ENCODE peak calls at places on chromosomes 12 and 14, in seven cellular contexts. W is endothelial cell of umbilical vein; P is C1 segment of cervical spinal cord; T is activated T-cell treated with anti-CD3 and anti-CD28 coated beads, Interleukin-2, amount 50 U/mL, for 1 hour; U is RKO; O is left cardiac atrium; I is left ventricle myocardium inferior. Y is an unnamed sample.

GRCh38 chr12:82805812-82806497 is 119.2 kb downstream of the TMTC2 start:
- DNase-seq in W (no peak), P (no peak), T (no peak), U (peak), O (no peak), I (no peak), Y (no peak)

GRCh38 chr12:108831309-108831991 is 25.9 kb downstream of the SSH1 start:
- DNase-seq in W (no peak), P (no peak), T (no peak), U (no peak), O (no peak), I (no peak), Y (no peak)

GRCh38 chr12:27969901-27970390 is 2.6 kb downstream of the PTHLH start:
- DNase-seq in W (peak), P (no peak), T (peak), U (no peak), O (no peak), I (peak), Y (no peak)

GRCh38 chr12:109735825-109736551 is 22.4 kb downstream of the FAM222A start:
- DNase-seq in W (no peak), P (peak), T (peak), U (no peak), O (peak), I (peak), Y (no peak)

GRCh38 chr12:56398324-56398723 is 35.7 kb upstream of the APOF start:
- DNase-seq in W (no peak), P (no peak), T (no peak), U (no peak), O (no peak), I (no peak), Y (no peak)

GRCh38 chr14:64970776-64971451 is 1.2 kb downstream of the RAB15 start:
- DNase-seq in W (peak), P (peak), T (no peak), U (no peak), O (no peak), I (no peak), Y (peak)

GRCh38 chr12:21334100-21334499 is 617 bp downstream of the SLCO1A2 start:
- DNase-seq in W (no peak), P (no peak), T (no peak), U (no peak), O (no peak), I (no peak), Y (no peak)

GRCh38 chr14:75198291-75198933 is 22.0 kb upstream of the TMED10 start:
- DNase-seq in W (no peak), P (no peak), T (no peak), U (no peak), O (peak), I (peak), Y (no peak)

GRCh38 chr12:91380651-91381050 is 198.0 kb upstream of the DCN start:
- DNase-seq in W (peak), P (peak), T (no peak), U (no peak), O (no peak), I (no peak), Y (no peak)

GRCh38 chr12:1494856-1495255 is 99.5 kb downstream of the FBXL14 start:
- DNase-seq in W (no peak), P (no peak), T (no peak), U (no peak), O (no peak), I (no peak), Y (no peak)

GRCh38 chr14:72024043-72024407 is 91.8 kb downstream of the RGS6 start:
- DNase-seq in W (peak), P (no peak), T (peak), U (peak), O (no peak), I (no peak), Y (peak)

GRCh38 chr14:53564870-53565269 is 391.8 kb downstream of the BMP4 start:
- DNase-seq in W (no peak), P (no peak), T (no peak), U (no peak), O (no peak), I (no peak), Y (no peak)

GRCh38 chr12:76706099-76706498 is 57.8 kb upstream of the ZDHHC17 start:
- DNase-seq in W (no peak), P (no peak), T (no peak), U (no peak), O (no peak), I (no peak), Y (peak)

GRCh38 chr14:83867871-83868270 is 1662.1 kb upstream of the FLRT2 start:
- DNase-seq in W (no peak), P (no peak), T (no peak), U (no peak), O (peak), I (no peak), Y (no peak)

GRCh38 chr14:54138354-54139038 is 181.9 kb upstream of the BMP4 start:
- DNase-seq in W (no peak), P (no peak), T (no peak), U (no peak), O (no peak), I (no peak), Y (no peak)

GRCh38 chr14:54730156-54730961 is 163.4 kb downstream of the SAMD4A start:
- DNase-seq in W (no peak), P (no peak), T (no peak), U (no peak), O (no peak), I (no peak), Y (peak)

GRCh38 chr14:61470261-61470953 is 149.0 kb downstream of the PRKCH start:
- DNase-seq in W (peak), P (peak), T (no peak), U (peak), O (peak), I (peak), Y (peak)

GRCh38 chr12:101491325-101491724 is 16.2 kb downstream of the SPIC start:
- DNase-seq in W (no peak), P (no peak), T (no peak), U (no peak), O (no peak), I (no peak), Y (no peak)

GRCh38 chr12:131896080-131896810 is 1.8 kb downstream of the ULK1 start:
- DNase-seq in W (peak), P (peak), T (peak), U (peak), O (peak), I (peak), Y (peak)

GRCh38 chr12:124740691-124741137 is 123.0 kb downstream of the SCARB1 start:
- DNase-seq in W (peak), P (no peak), T (no peak), U (peak), O (peak), I (no peak), Y (peak)